ENCODE peak calls at places on chromosomes 4 and X, in eight cellular contexts. One of them, this sample, is unnamed.

GRCh38 chr4:147901886-147902285 is 170.0 kb downstream of the ARHGAP10 start:
- DNase-seq in omental fat pad: no peak
- DNase-seq in H9: no peak
- DNase-seq in fibroblast of the aortic adventitia: peak
- DNase-seq in kidney: no peak
- DNase-seq in MCF 10A: no peak
- DNase-seq in CD4-positive, alpha-beta T cell: no peak
- DNase-seq in A549: no peak
- DNase-seq in this sample: no peak

GRCh38 chr4:71130827-71131603 is 137.6 kb downstream of the DCK start:
- DNase-seq in CD4-positive, alpha-beta T cell: no peak
- DNase-seq in MCF 10A: peak
- DNase-seq in omental fat pad: no peak
- DNase-seq in fibroblast of the aortic adventitia: peak
- DNase-seq in A549: peak
- DNase-seq in kidney: no peak
- DNase-seq in H9: no peak
- DNase-seq in this sample: no peak

GRCh38 chr4:158656439-158656838 is 15.2 kb downstream of the C4orf46 start:
- DNase-seq in H9: no peak
- DNase-seq in fibroblast of the aortic adventitia: no peak
- DNase-seq in MCF 10A: no peak
- DNase-seq in A549: no peak
- DNase-seq in kidney: no peak
- DNase-seq in CD4-positive, alpha-beta T cell: no peak
- DNase-seq in omental fat pad: no peak
- DNase-seq in this sample: no peak

GRCh38 chr4:107518076-107518475 is 202.0 kb downstream of the PAPSS1 start:
- DNase-seq in omental fat pad: no peak
- DNase-seq in H9: no peak
- DNase-seq in CD4-positive, alpha-beta T cell: no peak
- DNase-seq in kidney: no peak
- DNase-seq in fibroblast of the aortic adventitia: no peak
- DNase-seq in MCF 10A: no peak
- DNase-seq in A549: no peak
- DNase-seq in this sample: no peak

GRCh38 chr4:8549352-8549931 is 30.8 kb upstream of the GPR78 start:
- DNase-seq in H9: no peak
- DNase-seq in MCF 10A: no peak
- DNase-seq in CD4-positive, alpha-beta T cell: no peak
- DNase-seq in kidney: peak
- DNase-seq in A549: no peak
- DNase-seq in fibroblast of the aortic adventitia: no peak
- DNase-seq in omental fat pad: no peak
- DNase-seq in this sample: no peak

GRCh38 chr4:83197555-83198235 is 83.2 kb upstream of the PLAC8 start:
- DNase-seq in MCF 10A: no peak
- DNase-seq in kidney: no peak
- DNase-seq in fibroblast of the aortic adventitia: peak
- DNase-seq in omental fat pad: no peak
- DNase-seq in CD4-positive, alpha-beta T cell: no peak
- DNase-seq in A549: no peak
- DNase-seq in H9: no peak
- DNase-seq in this sample: no peak

GRCh38 chr4:40718571-40718970 is 31.2 kb upstream of the NSUN7 start:
- DNase-seq in omental fat pad: no peak
- DNase-seq in MCF 10A: peak
- DNase-seq in H9: peak
- DNase-seq in A549: no peak
- DNase-seq in kidney: no peak
- DNase-seq in fibroblast of the aortic adventitia: no peak
- DNase-seq in CD4-positive, alpha-beta T cell: no peak
- DNase-seq in this sample: no peak

GRCh38 chrX:74133156-74133796 is 170.7 kb upstream of the ZCCHC13 start:
- DNase-seq in CD4-positive, alpha-beta T cell: no peak
- DNase-seq in A549: peak
- DNase-seq in omental fat pad: no peak
- DNase-seq in kidney: no peak
- DNase-seq in fibroblast of the aortic adventitia: peak
- DNase-seq in H9: no peak
- DNase-seq in MCF 10A: peak
- DNase-seq in this sample: peak

GRCh38 chr4:69058410-69059059 is 37.7 kb upstream of the UGT2B7 start:
- DNase-seq in CD4-positive, alpha-beta T cell: no peak
- DNase-seq in MCF 10A: no peak
- DNase-seq in fibroblast of the aortic adventitia: no peak
- DNase-seq in H9: no peak
- DNase-seq in omental fat pad: no peak
- DNase-seq in A549: no peak
- DNase-seq in kidney: no peak
- DNase-seq in this sample: no peak

GRCh38 chrX:17563076-17563475 is 174.2 kb upstream of the SCML1 start:
- DNase-seq in kidney: no peak
- DNase-seq in CD4-positive, alpha-beta T cell: no peak
- DNase-seq in fibroblast of the aortic adventitia: no peak
- DNase-seq in H9: no peak
- DNase-seq in omental fat pad: no peak
- DNase-seq in MCF 10A: no peak
- DNase-seq in A549: no peak
- DNase-seq in this sample: no peak

GRCh38 chr4:186808635-186809018 is 85.0 kb upstream of the FAT1 start:
- DNase-seq in CD4-positive, alpha-beta T cell: no peak
- DNase-seq in omental fat pad: peak
- DNase-seq in A549: no peak
- DNase-seq in fibroblast of the aortic adventitia: peak
- DNase-seq in MCF 10A: peak
- DNase-seq in H9: no peak
- DNase-seq in kidney: no peak
- DNase-seq in this sample: no peak

GRCh38 chr4:12791536-12791935 is 692.6 kb downstream of the RAB28 start:
- DNase-seq in fibroblast of the aortic adventitia: no peak
- DNase-seq in kidney: no peak
- DNase-seq in omental fat pad: no peak
- DNase-seq in H9: no peak
- DNase-seq in MCF 10A: no peak
- DNase-seq in A549: no peak
- DNase-seq in CD4-positive, alpha-beta T cell: no peak
- DNase-seq in this sample: no peak

GRCh38 chrX:26347171-26347570 is 131.2 kb downstream of the MAGEB5 start:
- DNase-seq in CD4-positive, alpha-beta T cell: no peak
- DNase-seq in omental fat pad: no peak
- DNase-seq in A549: no peak
- DNase-seq in H9: no peak
- DNase-seq in MCF 10A: no peak
- DNase-seq in kidney: no peak
- DNase-seq in fibroblast of the aortic adventitia: no peak
- DNase-seq in this sample: no peak

DNA sequence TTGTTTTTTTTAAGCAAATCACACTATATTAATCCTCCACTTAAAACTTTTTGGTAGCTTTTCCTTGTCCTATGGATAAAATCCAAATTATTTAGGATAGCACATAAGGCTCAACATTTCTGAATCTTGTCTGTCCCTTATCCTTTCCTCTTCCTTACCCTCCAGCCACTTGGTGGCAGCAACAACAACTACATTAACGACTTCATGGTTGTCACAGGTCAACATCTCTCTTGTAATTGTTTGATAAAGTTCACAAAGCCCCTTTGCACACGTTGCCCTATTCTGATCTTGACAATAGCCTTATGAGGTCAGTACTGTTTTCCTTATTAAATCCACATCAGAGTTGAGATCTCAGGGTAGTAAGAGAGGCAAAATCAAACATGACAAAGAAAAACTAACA is 269.0 kb upstream of the PABPC4L start:
- DNase-seq in fibroblast of the aortic adventitia: no peak
- DNase-seq in omental fat pad: no peak
- DNase-seq in CD4-positive, alpha-beta T cell: no peak
- DNase-seq in kidney: no peak
- DNase-seq in H9: peak
- DNase-seq in A549: no peak
- DNase-seq in MCF 10A: peak
- DNase-seq in this sample: no peak
- TF ChIP-seq CTCF in fibroblast of the aortic adventitia: no peak
- TF ChIP-seq CTCF in omental fat pad: no peak
- TF ChIP-seq CTCF in CD4-positive, alpha-beta T cell: no peak
- TF ChIP-seq CTCF in kidney: peak
- TF ChIP-seq CTCF in H9: peak
- TF ChIP-seq CTCF in A549: no peak
- TF ChIP-seq CTCF in MCF 10A: no peak
- TF ChIP-seq CTCF in this sample: no peak

GRCh38 chr4:55554453-55555030 is 7.8 kb upstream of the CLOCK start:
- DNase-seq in kidney: no peak
- DNase-seq in A549: peak
- DNase-seq in CD4-positive, alpha-beta T cell: no peak
- DNase-seq in omental fat pad: no peak
- DNase-seq in fibroblast of the aortic adventitia: peak
- DNase-seq in H9: no peak
- DNase-seq in MCF 10A: peak
- DNase-seq in this sample: peak
- TF ChIP-seq CTCF in kidney: peak
- TF ChIP-seq CTCF in A549: peak
- TF ChIP-seq CTCF in CD4-positive, alpha-beta T cell: peak
- TF ChIP-seq CTCF in omental fat pad: no peak
- TF ChIP-seq CTCF in fibroblast of the aortic adventitia: peak
- TF ChIP-seq CTCF in H9: peak
- TF ChIP-seq CTCF in MCF 10A: peak
- TF ChIP-seq CTCF in this sample: peak

GRCh38 chr4:55347610-55348228 is 1.7 kb downstream of the SRD5A3 start:
- DNase-seq in omental fat pad: no peak
- DNase-seq in kidney: no peak
- DNase-seq in A549: no peak
- DNase-seq in CD4-positive, alpha-beta T cell: no peak
- DNase-seq in H9: no peak
- DNase-seq in fibroblast of the aortic adventitia: no peak
- DNase-seq in MCF 10A: peak
- DNase-seq in this sample: no peak
- TF ChIP-seq CTCF in omental fat pad: no peak
- TF ChIP-seq CTCF in kidney: no peak
- TF ChIP-seq CTCF in A549: no peak
- TF ChIP-seq CTCF in CD4-positive, alpha-beta T cell: no peak
- TF ChIP-seq CTCF in H9: no peak
- TF ChIP-seq CTCF in fibroblast of the aortic adventitia: peak
- TF ChIP-seq CTCF in MCF 10A: no peak
- TF ChIP-seq CTCF in this sample: no peak

GRCh38 chr4:124943938-124944337 is 231.4 kb upstream of the ANKRD50 start:
- DNase-seq in fibroblast of the aortic adventitia: no peak
- DNase-seq in H9: no peak
- DNase-seq in A549: no peak
- DNase-seq in CD4-positive, alpha-beta T cell: no peak
- DNase-seq in kidney: no peak
- DNase-seq in MCF 10A: peak
- DNase-seq in omental fat pad: no peak
- DNase-seq in this sample: no peak
- TF ChIP-seq CTCF in fibroblast of the aortic adventitia: no peak
- TF ChIP-seq CTCF in H9: no peak
- TF ChIP-seq CTCF in A549: no peak
- TF ChIP-seq CTCF in CD4-positive, alpha-beta T cell: no peak
- TF ChIP-seq CTCF in kidney: no peak
- TF ChIP-seq CTCF in MCF 10A: peak
- TF ChIP-seq CTCF in omental fat pad: no peak
- TF ChIP-seq CTCF in this sample: no peak